ENCODE peak calls at places on chromosomes 5 and 9, in five cellular contexts. X is transverse colon, S is A549, H is stomach, R is suprapubic skin. J is an unnamed sample.

GRCh38 chr9:109107402-109108240 is 12.1 kb downstream of the TMEM245 start:
- DNase-seq in X (no peak), S (peak; percentile 70), H (no peak), R (no peak), J (peak; percentile 37)

GRCh38 chr9:122158202-122158601 is 1.4 kb downstream of the NDUFA8 start:
- DNase-seq in X (peak; percentile 26), S (peak; percentile 76), H (no peak), R (no peak), J (no peak)

GRCh38 chr9:36895744-36896260 is 138.3 kb downstream of the PAX5 start:
- DNase-seq in X (no peak), S (no peak), H (no peak), R (peak; percentile 22), J (no peak)

GRCh38 chr9:87324613-87325194 is 173.0 kb upstream of the DAPK1 start:
- DNase-seq in X (no peak), S (peak; percentile 31), H (no peak), R (no peak), J (no peak)

GRCh38 chr9:97045300-97045699 is 6.4 kb upstream of the CTSV start:
- DNase-seq in X (no peak), S (no peak), H (no peak), R (no peak), J (no peak)

GRCh38 chr5:123814796-123815479 is 303.0 kb downstream of the CSNK1G3 start:
- DNase-seq in X (no peak), S (no peak), H (no peak), R (no peak), J (no peak)

GRCh38 chr9:126503333-126504085 is 110.2 kb upstream of the LMX1B start:
- DNase-seq in X (no peak), S (no peak), H (no peak), R (no peak), J (no peak)

GRCh38 chr9:129613520-129614175 is 7.3 kb downstream of the C9orf50 start:
- DNase-seq in X (no peak), S (no peak), H (no peak), R (no peak), J (no peak)

GRCh38 chr9:114107286-114108001 is 8.4 kb upstream of the KIF12 start:
- DNase-seq in X (no peak), S (no peak), H (no peak), R (no peak), J (no peak)

GRCh38 chr5:124395899-124396298 is 350.5 kb downstream of the ZNF608 start:
- DNase-seq in X (no peak), S (no peak), H (no peak), R (no peak), J (no peak)

GRCh38 chr9:98564714-98565113 is 144.0 kb downstream of the GABBR2 start:
- DNase-seq in X (no peak), S (no peak), H (no peak), R (no peak), J (no peak)
- TF ChIP-seq EP300 in X (no peak), S (no peak), H (no peak), R (no peak), J (no peak)

GRCh38 chr9:95025213-95026170 is 292.0 kb downstream of the FANCC start:
- DNase-seq in X (peak; percentile 62), S (no peak), H (peak; percentile 72), R (no peak), J (peak; percentile 75)
- TF ChIP-seq CTCF in X (peak; percentile 33), S (no peak), H (peak; percentile 13), R (peak; percentile 28), J (no peak)

DNA sequence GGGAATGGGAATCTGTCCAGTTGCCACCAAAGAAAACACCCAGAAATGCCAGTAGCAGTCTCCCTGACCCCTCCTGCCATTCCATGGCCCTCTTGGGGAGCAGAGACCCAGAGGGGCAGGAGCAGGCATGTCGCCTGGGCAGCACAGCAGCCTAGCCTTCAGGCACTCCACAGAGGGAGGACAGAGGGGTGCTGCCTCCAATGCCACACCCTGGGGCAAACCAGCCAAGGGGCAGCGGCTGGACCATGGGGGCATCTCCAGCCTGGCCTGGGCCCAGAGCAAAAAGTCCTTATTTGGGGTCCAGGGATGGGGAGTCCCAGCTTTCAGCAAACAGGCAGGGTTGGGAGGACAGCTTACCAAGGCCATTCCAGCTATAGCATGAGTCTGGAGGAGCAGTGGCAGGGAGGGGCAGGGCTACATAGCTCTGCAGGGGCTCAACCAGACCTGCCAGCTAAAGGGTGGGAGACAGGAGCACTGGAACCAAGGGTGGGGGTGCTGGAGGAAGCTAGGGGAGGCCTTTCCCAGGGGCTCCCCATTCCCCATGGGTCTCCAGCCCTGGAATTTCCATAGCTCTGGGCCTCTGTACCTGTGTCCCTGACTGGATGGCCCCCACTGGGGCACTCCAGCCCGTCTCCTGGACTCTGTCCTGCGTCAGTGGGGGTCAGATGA is 6.7 kb downstream of the BRD3 start:
- DNase-seq in X (no peak), S (no peak), H (no peak), R (no peak), J (peak; percentile 24)
- H3K4me1 ChIP-seq in X (peaks cover 62% of the 10 kb centered on the region), S (peaks cover 26% of the 10 kb centered on the region), H (peaks cover 99% of the 10 kb centered on the region), R (peaks cover 93% of the 10 kb centered on the region), J (peaks cover 47% of the 10 kb centered on the region)

DNA sequence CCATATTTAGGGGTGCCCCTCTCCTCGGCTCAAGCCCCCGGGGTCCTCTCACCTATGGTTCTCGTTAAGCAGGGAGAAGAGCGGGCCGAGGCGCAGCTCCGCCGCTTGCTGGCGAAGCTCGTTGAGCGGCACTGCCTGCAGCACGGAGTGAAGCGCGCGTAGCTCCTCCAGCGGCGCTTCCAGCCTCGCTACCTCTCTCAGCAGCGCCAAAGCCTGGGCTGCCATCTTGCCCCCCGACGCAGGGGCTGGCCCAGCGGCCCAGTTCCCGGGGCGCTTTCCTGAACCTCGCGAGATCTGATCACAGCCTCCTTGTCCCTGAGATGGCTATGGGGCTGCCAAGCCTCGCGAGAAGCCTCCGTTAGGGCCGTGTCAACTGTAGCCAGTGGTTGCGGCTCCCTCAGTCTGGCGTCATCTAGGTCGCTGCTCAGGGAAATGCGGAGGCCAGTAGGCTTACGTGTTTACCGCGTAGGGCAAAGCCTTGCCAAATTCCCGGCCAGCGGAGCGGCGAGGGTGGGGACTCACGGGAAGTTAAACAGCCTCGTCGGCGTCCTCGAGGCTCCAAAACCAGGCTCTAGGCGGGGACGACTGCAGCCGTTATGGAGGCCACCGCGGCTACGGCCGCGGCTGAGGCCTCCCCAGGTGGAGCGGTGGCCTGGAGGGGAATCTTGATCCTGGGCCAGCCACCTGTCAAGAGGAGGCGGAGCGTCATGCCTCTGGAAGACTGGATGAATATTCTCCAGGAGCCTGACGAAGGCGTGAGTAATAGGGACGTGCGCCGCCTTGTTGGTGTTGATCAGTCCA is at the start of gene PSMD5:
- DNase-seq in X (peak; percentile 98), S (peak; percentile 99), H (peak; percentile 98), R (peak; percentile 99), J (peak; percentile 97)
- TF ChIP-seq EP300 in X (peak; percentile 30), S (no peak), H (peak; percentile 57), R (no peak), J (peak; percentile 61)

DNA sequence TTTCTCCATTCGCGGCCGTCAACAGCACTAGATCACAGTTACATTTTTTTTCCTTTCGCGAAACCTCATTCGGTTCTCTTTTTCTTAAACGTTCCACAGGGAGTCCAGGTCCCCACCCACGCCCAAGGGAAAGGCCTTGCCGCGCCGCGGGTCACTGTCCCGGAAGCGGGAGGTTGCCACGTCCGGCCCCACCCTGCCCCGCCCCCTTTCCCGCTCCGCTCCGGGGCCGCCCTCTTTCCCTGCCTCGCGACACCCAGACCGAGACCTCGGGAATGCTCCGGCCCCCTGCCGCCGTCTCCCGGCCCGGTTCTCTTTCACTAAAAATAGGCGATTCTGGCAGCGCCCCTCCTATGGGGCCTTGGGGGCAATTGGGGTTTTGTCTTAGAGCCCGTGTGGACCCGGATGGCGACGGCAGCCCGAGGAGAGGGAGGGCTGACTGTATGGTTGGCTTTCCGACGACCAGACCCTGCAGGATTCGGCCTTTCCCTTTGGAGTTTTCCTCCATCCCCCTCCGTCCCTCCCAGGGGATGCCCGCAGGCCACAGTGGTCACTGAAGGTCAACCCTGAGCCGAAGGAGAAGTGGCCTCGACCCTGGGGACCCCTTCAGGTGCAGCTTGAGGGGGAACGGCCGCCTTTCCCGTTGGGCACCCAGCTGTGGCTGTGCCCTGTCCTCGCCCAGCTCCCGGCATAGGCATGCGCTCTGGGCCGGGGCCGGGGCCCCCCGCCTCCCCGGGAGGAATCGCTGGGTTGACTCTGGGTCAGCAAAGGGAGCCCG is 2.8 kb upstream of the RACK1 start:
- DNase-seq in X (peak; percentile 95), S (peak; percentile 89), H (peak; percentile 91), R (peak; percentile 96), J (peak; percentile 91)
- TF ChIP-seq CTCF in X (no peak), S (no peak), H (no peak), R (no peak), J (no peak)

GRCh38 chr9:33153666-33154065 is 13.5 kb downstream of the B4GALT1 start:
- DNase-seq in X (no peak), S (no peak), H (no peak), R (no peak), J (no peak)

GRCh38 chr9:33151007-33151557 is 16.1 kb downstream of the B4GALT1 start:
- DNase-seq in X (peak; percentile 71), S (no peak), H (no peak), R (no peak), J (peak; percentile 79)

GRCh38 chr9:33154368-33154767 is 12.8 kb downstream of the B4GALT1 start:
- DNase-seq in X (no peak), S (no peak), H (no peak), R (no peak), J (no peak)

GRCh38 chr9:33151601-33152000 is 15.5 kb downstream of the B4GALT1 start:
- DNase-seq in X (no peak), S (no peak), H (no peak), R (no peak), J (no peak)

DNA sequence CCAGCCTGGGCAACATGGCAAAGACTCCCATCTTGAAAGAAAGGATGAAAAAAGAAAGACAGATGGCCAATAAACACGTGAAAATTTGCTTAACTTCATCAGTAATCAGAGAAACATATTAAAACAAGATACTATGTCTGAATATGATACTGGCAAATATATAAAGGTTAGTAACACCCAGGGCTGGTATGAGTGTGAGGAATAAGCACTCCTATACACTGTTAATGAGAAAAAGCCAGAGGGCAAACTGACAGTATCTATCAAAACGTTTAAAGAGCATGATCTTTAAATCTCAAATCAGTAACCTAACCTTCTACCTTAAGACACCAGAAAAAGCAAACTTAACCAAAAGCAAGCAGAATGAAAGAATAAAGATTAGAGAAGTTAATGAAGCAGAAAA is 14.1 kb downstream of the B4GALT1 start:
- DNase-seq in X (no peak), S (no peak), H (no peak), R (no peak), J (no peak)
- H3K4me1 ChIP-seq in X (peaks cover 40% of the 10 kb centered on the region), S (peaks cover 98% of the 10 kb centered on the region), H (peaks cover 96% of the 10 kb centered on the region), R (peaks cover 66% of the 10 kb centered on the region), J (peaks cover 9% of the 10 kb centered on the region)

DNA sequence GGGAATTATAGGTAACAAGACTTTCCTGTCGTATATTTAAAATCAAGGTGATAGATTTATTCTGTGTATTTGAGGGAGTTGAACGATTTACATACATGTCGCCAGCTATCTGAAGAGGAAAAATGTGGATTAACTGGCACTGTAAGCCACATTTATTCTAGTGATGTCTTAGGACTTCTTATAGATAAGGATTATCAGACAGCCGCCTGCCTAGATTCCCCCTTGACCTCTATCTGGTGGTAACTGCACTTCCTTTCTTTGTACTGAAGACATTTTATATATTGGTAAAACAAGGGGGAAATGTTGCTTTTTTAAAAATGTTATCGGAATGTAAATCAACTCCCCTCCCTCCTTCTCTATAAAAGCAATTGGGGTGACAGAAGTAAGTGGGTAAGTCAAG is 39.3 kb upstream of the F2RL2 start:
- DNase-seq in X (no peak), S (no peak), H (no peak), R (no peak), J (no peak)
- TF ChIP-seq EP300 in X (no peak), S (no peak), H (no peak), R (no peak), J (no peak)

J was measured in ovary.